ENCODE peak calls at places on chromosomes 4 and X, in six cellular contexts. One of them, this sample, is unnamed.

GRCh38 chr4:20262221-20262620 is 10.5 kb downstream of the SLIT2 start:
- DNase-seq in amniotic stem cell: no peak
- DNase-seq in M059J: no peak
- DNase-seq in GM04504: no peak
- DNase-seq in activated CD4-positive, alpha-beta T cell treated with anti-CD3 and anti-CD28 coated beads, Interleukin-2, amount 50 U/mL, for 1 hour: no peak
- DNase-seq in A172: no peak
- DNase-seq in this sample: no peak

GRCh38 chr4:102438396-102438795 is 62.8 kb upstream of the NFKB1 start:
- DNase-seq in M059J: peak
- DNase-seq in amniotic stem cell: no peak
- DNase-seq in A172: peak
- DNase-seq in activated CD4-positive, alpha-beta T cell treated with anti-CD3 and anti-CD28 coated beads, Interleukin-2, amount 50 U/mL, for 1 hour: no peak
- DNase-seq in GM04504: no peak
- DNase-seq in this sample: peak

GRCh38 chrX:154730271-154730883 is 20.5 kb downstream of the GAB3 start:
- DNase-seq in GM04504: no peak
- DNase-seq in M059J: peak
- DNase-seq in A172: peak
- DNase-seq in amniotic stem cell: no peak
- DNase-seq in activated CD4-positive, alpha-beta T cell treated with anti-CD3 and anti-CD28 coated beads, Interleukin-2, amount 50 U/mL, for 1 hour: no peak
- DNase-seq in this sample: no peak

GRCh38 chrX:153379971-153380581 is 21.1 kb downstream of the PNMA6E start:
- DNase-seq in A172: no peak
- DNase-seq in M059J: no peak
- DNase-seq in amniotic stem cell: no peak
- DNase-seq in GM04504: no peak
- DNase-seq in activated CD4-positive, alpha-beta T cell treated with anti-CD3 and anti-CD28 coated beads, Interleukin-2, amount 50 U/mL, for 1 hour: no peak
- DNase-seq in this sample: no peak

GRCh38 chr4:51849430-51849829 is 6.5 kb downstream of the DCUN1D4 start:
- DNase-seq in GM04504: no peak
- DNase-seq in M059J: no peak
- DNase-seq in activated CD4-positive, alpha-beta T cell treated with anti-CD3 and anti-CD28 coated beads, Interleukin-2, amount 50 U/mL, for 1 hour: no peak
- DNase-seq in A172: no peak
- DNase-seq in amniotic stem cell: no peak
- DNase-seq in this sample: no peak

GRCh38 chrX:69551421-69552009 is 47.4 kb downstream of the NALF2 start:
- DNase-seq in M059J: no peak
- DNase-seq in GM04504: no peak
- DNase-seq in A172: no peak
- DNase-seq in amniotic stem cell: no peak
- DNase-seq in activated CD4-positive, alpha-beta T cell treated with anti-CD3 and anti-CD28 coated beads, Interleukin-2, amount 50 U/mL, for 1 hour: no peak
- DNase-seq in this sample: no peak

GRCh38 chr4:93791570-93792195 is 36.9 kb upstream of the ATOH1 start:
- DNase-seq in M059J: peak
- DNase-seq in A172: peak
- DNase-seq in amniotic stem cell: no peak
- DNase-seq in activated CD4-positive, alpha-beta T cell treated with anti-CD3 and anti-CD28 coated beads, Interleukin-2, amount 50 U/mL, for 1 hour: peak
- DNase-seq in GM04504: peak
- DNase-seq in this sample: no peak

GRCh38 chrX:49993661-49994060 is 71.3 kb downstream of the CLCN5 start:
- DNase-seq in activated CD4-positive, alpha-beta T cell treated with anti-CD3 and anti-CD28 coated beads, Interleukin-2, amount 50 U/mL, for 1 hour: no peak
- DNase-seq in GM04504: no peak
- DNase-seq in M059J: no peak
- DNase-seq in amniotic stem cell: no peak
- DNase-seq in A172: no peak
- DNase-seq in this sample: no peak

GRCh38 chr4:105305019-105305836 is 158.6 kb downstream of the TET2 start:
- DNase-seq in A172: no peak
- DNase-seq in GM04504: no peak
- DNase-seq in activated CD4-positive, alpha-beta T cell treated with anti-CD3 and anti-CD28 coated beads, Interleukin-2, amount 50 U/mL, for 1 hour: no peak
- DNase-seq in M059J: no peak
- DNase-seq in amniotic stem cell: no peak
- DNase-seq in this sample: no peak

GRCh38 chr4:103692615-103693014 is 27.2 kb downstream of the TACR3 start:
- DNase-seq in amniotic stem cell: no peak
- DNase-seq in activated CD4-positive, alpha-beta T cell treated with anti-CD3 and anti-CD28 coated beads, Interleukin-2, amount 50 U/mL, for 1 hour: no peak
- DNase-seq in GM04504: no peak
- DNase-seq in M059J: no peak
- DNase-seq in A172: no peak
- DNase-seq in this sample: no peak

GRCh38 chrX:46954716-46955115 is 42.5 kb downstream of the JADE3 start:
- DNase-seq in A172: no peak
- DNase-seq in GM04504: no peak
- DNase-seq in amniotic stem cell: no peak
- DNase-seq in activated CD4-positive, alpha-beta T cell treated with anti-CD3 and anti-CD28 coated beads, Interleukin-2, amount 50 U/mL, for 1 hour: no peak
- DNase-seq in M059J: no peak
- DNase-seq in this sample: no peak

GRCh38 chr4:52864816-52865215 is 2.7 kb downstream of the RASL11B start:
- DNase-seq in activated CD4-positive, alpha-beta T cell treated with anti-CD3 and anti-CD28 coated beads, Interleukin-2, amount 50 U/mL, for 1 hour: no peak
- DNase-seq in M059J: no peak
- DNase-seq in GM04504: no peak
- DNase-seq in A172: no peak
- DNase-seq in amniotic stem cell: no peak
- DNase-seq in this sample: no peak

GRCh38 chrX:120726294-120726693 is 96.4 kb upstream of the C1GALT1C1 start:
- DNase-seq in activated CD4-positive, alpha-beta T cell treated with anti-CD3 and anti-CD28 coated beads, Interleukin-2, amount 50 U/mL, for 1 hour: no peak
- DNase-seq in GM04504: no peak
- DNase-seq in A172: no peak
- DNase-seq in amniotic stem cell: no peak
- DNase-seq in M059J: no peak
- DNase-seq in this sample: no peak

GRCh38 chr4:88158360-88159136 is at the start of gene ABCG2:
- DNase-seq in A172: no peak
- DNase-seq in amniotic stem cell: peak
- DNase-seq in activated CD4-positive, alpha-beta T cell treated with anti-CD3 and anti-CD28 coated beads, Interleukin-2, amount 50 U/mL, for 1 hour: peak
- DNase-seq in M059J: peak
- DNase-seq in GM04504: peak
- DNase-seq in this sample: no peak

GRCh38 chrX:14872851-14873675 is at the start of the genes FANCB and MOSPD2:
- DNase-seq in GM04504: peak
- DNase-seq in activated CD4-positive, alpha-beta T cell treated with anti-CD3 and anti-CD28 coated beads, Interleukin-2, amount 50 U/mL, for 1 hour: peak
- DNase-seq in A172: peak
- DNase-seq in amniotic stem cell: peak
- DNase-seq in M059J: peak
- DNase-seq in this sample: peak

GRCh38 chr4:168859888-168860694 is 150.0 kb downstream of the CBR4 start:
- DNase-seq in M059J: peak
- DNase-seq in activated CD4-positive, alpha-beta T cell treated with anti-CD3 and anti-CD28 coated beads, Interleukin-2, amount 50 U/mL, for 1 hour: no peak
- DNase-seq in A172: no peak
- DNase-seq in GM04504: no peak
- DNase-seq in amniotic stem cell: no peak
- DNase-seq in this sample: no peak

GRCh38 chrX:20361890-20362262 is 95.2 kb upstream of the RPS6KA3 start:
- DNase-seq in GM04504: peak
- DNase-seq in A172: no peak
- DNase-seq in activated CD4-positive, alpha-beta T cell treated with anti-CD3 and anti-CD28 coated beads, Interleukin-2, amount 50 U/mL, for 1 hour: no peak
- DNase-seq in amniotic stem cell: peak
- DNase-seq in M059J: peak
- DNase-seq in this sample: peak

This sample was measured in skeletal muscle cell.